ENCODE peak calls at places on chromosomes 5 and 9, in nine cellular contexts. J is stimulated activated CD4-positive, alpha-beta T cell treated with anti-CD3 and anti-CD28 coated beads, Interleukin-4, amount 100 ng/mL, for 4 hours; Z is EH; B is NCI-H187; D is putamen; G is glutamatergic neuron; X is T-cell; T is aorta; E is activated T-cell treated with anti-CD3 and anti-CD28 coated beads, Interleukin-2, amount 50 U/mL, for 72 hours. H is an unnamed sample.
A peak's percentile ranks its signal among the peaks of the same experiment; 100 is the strongest.

GRCh38 chr5:851553-851952 is 767 bp upstream of the ZDHHC11 start:
- DNase-seq in J (no peak), Z (no peak), B (no peak), D (no peak), G (no peak), X (no peak), T (no peak), E (no peak), H (no peak)

GRCh38 chr5:38613992-38614836 is 57.8 kb upstream of the LIFR start:
- DNase-seq in J (no peak), Z (no peak), B (no peak), D (no peak), G (no peak), X (no peak), T (no peak), E (no peak), H (no peak)

GRCh38 chr5:136134653-136135052 is 2.0 kb downstream of the SMAD5 start:
- DNase-seq in J (no peak), Z (no peak), B (no peak), D (no peak), G (no peak), X (no peak), T (no peak), E (no peak), H (no peak)

GRCh38 chr5:143030349-143030748 is 260.2 kb downstream of the ARHGAP26 start:
- DNase-seq in J (no peak), Z (no peak), B (no peak), D (no peak), G (no peak), X (peak; percentile 20), T (no peak), E (peak; percentile 34), H (no peak)

GRCh38 chr5:141234109-141234508 is 11.0 kb downstream of the PCDHB14 start:
- DNase-seq in J (no peak), Z (peak; percentile 32), B (no peak), D (no peak), G (no peak), X (no peak), T (no peak), E (no peak), H (no peak)

GRCh38 chr5:133878236-133878555 is 90.2 kb downstream of the C5orf15 start:
- DNase-seq in J (no peak), Z (no peak), B (no peak), D (no peak), G (no peak), X (no peak), T (no peak), E (no peak), H (no peak)

GRCh38 chr9:642014-642413 is 199.5 kb upstream of the DMRT1 start:
- DNase-seq in J (no peak), Z (no peak), B (no peak), D (no peak), G (no peak), X (no peak), T (no peak), E (no peak), H (no peak)

GRCh38 chr9:136577941-136578619 is 32.2 kb upstream of the NOTCH1 start:
- DNase-seq in J (no peak), Z (no peak), B (no peak), D (no peak), G (no peak), X (no peak), T (no peak), E (no peak), H (no peak)

GRCh38 chr5:116908537-116908936 is 333.9 kb upstream of the SEMA6A start:
- DNase-seq in J (no peak), Z (no peak), B (no peak), D (no peak), G (no peak), X (no peak), T (no peak), E (no peak), H (no peak)

GRCh38 chr5:14066326-14066725 is 76.8 kb upstream of the TRIO start:
- DNase-seq in J (no peak), Z (no peak), B (no peak), D (no peak), G (no peak), X (no peak), T (no peak), E (no peak), H (no peak)

GRCh38 chr9:111108946-111109345 is 70.7 kb upstream of the LPAR1 start:
- DNase-seq in J (no peak), Z (peak; percentile 86), B (no peak), D (no peak), G (no peak), X (no peak), T (no peak), E (no peak), H (no peak)